ENCODE peak calls at places on chromosomes 12 and 14, in four cellular contexts. Z is K562, Q is GM12878, I is A549. V is an unnamed sample. For H3K4me1, the result is how much of the 10 kb centered on the place peaks cover.

GRCh38 chr12:68176252-68176651 is 16.7 kb upstream of the IFNG start:
- DNase-seq in Z (no peak), Q (no peak), I (no peak), V (no peak)

GRCh38 chr12:62426095-62426488 is 40.5 kb upstream of the MON2 start:
- DNase-seq in Z (no peak), Q (no peak), I (no peak), V (no peak)

GRCh38 chr12:14769462-14769836 is 33.8 kb downstream of the WBP11 start:
- DNase-seq in Z (no peak), Q (no peak), I (peak), V (peak)

GRCh38 chr14:70888681-70889175 is 18.5 kb upstream of the PCNX1 start:
- DNase-seq in Z (no peak), Q (no peak), I (no peak), V (no peak)

GRCh38 chr14:95133282-95133681 is 24.0 kb downstream of the DICER1 start:
- DNase-seq in Z (no peak), Q (no peak), I (no peak), V (no peak)

GRCh38 chr12:7450667-7451066 is 6.7 kb upstream of the CD163L1 start:
- DNase-seq in Z (no peak), Q (no peak), I (peak), V (peak)

GRCh38 chr12:104792570-104792969 is 165.5 kb downstream of the SLC41A2 start:
- DNase-seq in Z (peak), Q (no peak), I (peak), V (no peak)

GRCh38 chr12:25529738-25530137 is 23.3 kb downstream of the LMNTD1 start:
- DNase-seq in Z (no peak), Q (no peak), I (no peak), V (no peak)

GRCh38 chr14:94366146-94366887 is 22.1 kb downstream of the SERPINA1 start:
- DNase-seq in Z (no peak), Q (no peak), I (no peak), V (no peak)

GRCh38 chr14:102485693-102486512 is 23.7 kb downstream of the ANKRD9 start:
- DNase-seq in Z (no peak), Q (no peak), I (no peak), V (no peak)

GRCh38 chr14:75334191-75335051 is 55.8 kb downstream of the FOS start:
- DNase-seq in Z (no peak), Q (peak), I (no peak), V (no peak)

GRCh38 chr14:94381149-94382030 is 7.0 kb downstream of the SERPINA1 start:
- DNase-seq in Z (no peak), Q (no peak), I (no peak), V (no peak)

GRCh38 chr14:56555921-56556570 is 23.6 kb upstream of the TMEM260 start:
- DNase-seq in Z (peak), Q (no peak), I (peak), V (peak)

GRCh38 chr14:65414961-65415589 is 2.5 kb downstream of the FUT8 start:
- DNase-seq in Z (peak), Q (no peak), I (peak), V (peak)

GRCh38 chr12:66693901-66694513 is 15.1 kb upstream of the GRIP1 start:
- DNase-seq in Z (peak), Q (peak), I (peak), V (peak)

GRCh38 chr14:21204167-21205025 is 48.5 kb upstream of the OR5AU1 start:
- DNase-seq in Z (no peak), Q (no peak), I (no peak), V (no peak)

GRCh38 chr12:25130741-25131188 is 64.2 kb downstream of the DNAI7 start:
- DNase-seq in Z (peak), Q (no peak), I (peak), V (peak)

GRCh38 chr14:44945264-44945663 is 16.5 kb downstream of the KLHL28 start:
- DNase-seq in Z (no peak), Q (no peak), I (no peak), V (no peak)

GRCh38 chr12:79444089-79444488 is 246.7 kb downstream of the PAWR start:
- DNase-seq in Z (no peak), Q (no peak), I (no peak), V (no peak)

GRCh38 chr12:110694330-110694891 is 5.5 kb upstream of the HVCN1 start:
- DNase-seq in Z (peak), Q (no peak), I (no peak), V (no peak)

GRCh38 chr14:90624228-90624627 is 192.0 kb downstream of the TTC7B start:
- DNase-seq in Z (peak), Q (no peak), I (peak), V (peak)

GRCh38 chr14:106691601-106692291 is 1165.4 kb downstream of the TMEM121 start:
- DNase-seq in Z (peak), Q (peak), I (peak), V (peak)

GRCh38 chr12:108296933-108297332 is 42.2 kb downstream of the CMKLR1 start:
- DNase-seq in Z (no peak), Q (no peak), I (no peak), V (no peak)

GRCh38 chr14:35355981-35356839 is 48.3 kb downstream of the NFKBIA start:
- DNase-seq in Z (peak), Q (no peak), I (peak), V (peak)

GRCh38 chr12:125280482-125281377 is 215.5 kb downstream of the AACS start:
- DNase-seq in Z (peak), Q (no peak), I (peak), V (no peak)

GRCh38 chr14:22994762-22995275 is 12.5 kb upstream of the AJUBA start:
- DNase-seq in Z (peak), Q (no peak), I (peak), V (peak)

GRCh38 chr12:121391619-121392324 is 8.1 kb upstream of the RNF34 start:
- DNase-seq in Z (peak), Q (peak), I (no peak), V (no peak)

GRCh38 chr14:31286456-31287293 is 79.1 kb upstream of the HECTD1 start:
- DNase-seq in Z (peak), Q (no peak), I (peak), V (peak)

GRCh38 chr12:132219323-132219722 is 75.1 kb downstream of the NOC4L start:
- DNase-seq in Z (no peak), Q (no peak), I (no peak), V (no peak)

GRCh38 chr12:82015623-82016347 is 256.6 kb upstream of the PPFIA2 start:
- DNase-seq in Z (no peak), Q (peak), I (no peak), V (no peak)

GRCh38 chr14:101593411-101594181 is 32.3 kb downstream of the DIO3 start:
- DNase-seq in Z (no peak), Q (no peak), I (no peak), V (no peak)

GRCh38 chr12:80565276-80565675 is 121.2 kb downstream of the PTPRQ start:
- DNase-seq in Z (no peak), Q (no peak), I (no peak), V (no peak)

GRCh38 chr14:23641915-23642588 is 5.9 kb downstream of the DHRS2 start:
- DNase-seq in Z (no peak), Q (no peak), I (no peak), V (peak)

GRCh38 chr12:51893786-51894185 is 5.9 kb downstream of the ANKRD33 start:
- DNase-seq in Z (no peak), Q (no peak), I (no peak), V (no peak)

GRCh38 chr12:51898506-51898905 is 8.8 kb upstream of the ACVRL1 start:
- DNase-seq in Z (no peak), Q (no peak), I (no peak), V (no peak)

GRCh38 chr12:51897181-51897580 is 9.3 kb downstream of the ANKRD33 start:
- DNase-seq in Z (no peak), Q (no peak), I (no peak), V (no peak)

GRCh38 chr12:51895378-51896135 is 7.7 kb downstream of the ANKRD33 start:
- DNase-seq in Z (no peak), Q (no peak), I (no peak), V (no peak)

GRCh38 chr12:51896236-51896635 is 8.3 kb downstream of the ANKRD33 start:
- DNase-seq in Z (no peak), Q (no peak), I (no peak), V (no peak)
- TF ChIP-seq ESRRA in Z (no peak), Q (no peak), I (no peak), V (no peak)

DNA sequence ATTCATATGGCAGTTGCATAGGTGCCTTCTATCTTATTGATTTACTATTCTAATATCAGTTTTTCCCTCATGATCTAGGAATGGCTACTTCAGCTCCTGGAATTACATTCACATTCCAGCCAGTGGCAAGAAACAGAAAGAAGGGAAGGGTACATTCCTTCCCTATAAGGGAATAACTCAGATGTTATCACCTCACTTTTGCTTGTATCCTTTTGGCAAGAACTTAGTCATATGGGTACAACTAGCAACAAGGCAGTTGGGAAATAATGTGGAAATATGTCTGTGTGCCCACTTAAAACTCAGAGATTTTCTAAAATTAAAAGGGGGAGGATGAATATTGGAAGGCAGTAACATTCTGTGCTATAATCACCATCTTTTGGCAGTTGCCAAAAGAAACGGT is 85.5 kb downstream of the MSRB3 start:
- DNase-seq in Z (no peak), Q (no peak), I (no peak), V (no peak)
- TF ChIP-seq HDAC2 in Z (no peak), Q (no peak), I (no peak), V (no peak)

GRCh38 chr12:96399919-96400630 is at the start of gene CDK17:
- DNase-seq in Z (peak), Q (no peak), I (peak), V (peak)
- H3K4me1 ChIP-seq in Z (under half), Q (under half), I (under half), V (under half)

GRCh38 chr12:50252977-50253376 is 30.3 kb downstream of the LIMA1 start:
- DNase-seq in Z (no peak), Q (no peak), I (no peak), V (no peak)

GRCh38 chr12:50256761-50257160 is 26.6 kb downstream of the LIMA1 start:
- DNase-seq in Z (no peak), Q (no peak), I (no peak), V (no peak)

GRCh38 chr12:50258167-50258551 is 25.2 kb downstream of the LIMA1 start:
- DNase-seq in Z (no peak), Q (no peak), I (peak), V (no peak)

GRCh38 chr12:50261654-50262053 is 21.7 kb downstream of the LIMA1 start:
- DNase-seq in Z (peak), Q (no peak), I (no peak), V (no peak)

DNA sequence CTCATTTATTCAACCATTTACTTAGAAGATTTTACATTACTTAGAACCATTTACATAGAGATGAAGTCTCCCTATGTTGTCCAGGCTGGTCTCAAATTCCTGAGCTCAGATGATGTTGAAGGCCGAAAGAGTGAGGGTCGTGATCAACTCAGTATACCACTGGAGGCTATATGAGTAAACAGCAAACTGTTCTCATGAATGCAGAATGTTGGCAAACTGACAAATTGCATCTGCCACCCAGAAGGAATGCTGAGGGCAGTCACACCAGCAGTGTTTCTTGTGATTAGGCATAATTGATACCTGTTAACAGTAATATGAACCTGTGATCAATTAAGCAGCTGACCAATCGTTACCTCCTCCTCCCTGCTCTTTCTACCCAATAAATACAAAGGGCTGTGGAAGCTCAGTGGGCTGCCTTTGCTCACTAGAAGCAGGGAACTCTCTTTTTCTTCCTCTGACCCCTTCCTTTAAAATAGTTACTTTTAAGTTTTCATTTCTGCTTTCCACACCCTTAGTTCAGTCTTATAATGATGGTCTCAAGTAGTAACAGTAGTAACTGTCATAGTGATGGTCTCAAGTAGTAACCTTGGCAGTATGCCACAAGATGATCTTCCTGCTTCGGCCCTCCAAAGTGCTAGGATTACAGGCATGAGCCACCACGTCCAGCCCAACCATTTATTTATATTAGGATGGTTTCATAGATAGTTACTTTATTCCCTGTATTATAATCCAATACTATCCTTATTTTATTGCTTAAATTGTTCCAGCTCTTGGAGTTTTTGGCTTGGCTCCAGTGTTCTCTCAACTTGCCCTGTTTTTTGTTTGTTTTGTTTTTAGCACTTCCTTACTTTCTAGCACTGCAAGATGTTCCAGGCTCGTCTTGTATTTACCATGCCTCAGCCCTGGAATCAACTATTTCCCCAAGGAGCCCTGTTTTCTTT is 25.8 kb downstream of the LIMA1 start:
- DNase-seq in Z (no peak), Q (no peak), I (peak), V (no peak)
- TF ChIP-seq ESRRA in Z (no peak), Q (no peak), I (no peak), V (no peak)

DNA sequence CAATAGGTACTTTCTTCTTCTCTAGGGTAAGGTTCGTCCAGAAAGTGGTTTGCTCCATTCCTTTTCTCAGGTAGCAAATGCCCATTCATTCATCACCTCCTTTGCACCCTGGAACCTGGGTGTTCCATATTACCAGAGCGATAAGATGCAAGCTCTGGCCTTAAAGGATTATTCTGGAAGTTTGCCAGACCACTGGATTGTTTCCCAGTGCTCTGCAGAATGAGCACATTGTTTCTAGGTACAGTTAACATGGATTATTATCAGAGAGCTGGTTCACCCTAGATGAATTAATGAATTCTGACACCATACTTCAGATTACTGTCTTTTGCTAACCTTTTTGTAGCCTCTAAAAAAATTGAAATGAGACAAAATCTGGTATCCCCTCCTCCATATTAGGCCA is 170.9 kb upstream of the BMP4 start:
- DNase-seq in Z (no peak), Q (no peak), I (no peak), V (no peak)
- TF ChIP-seq HDAC2 in Z (no peak), Q (no peak), I (no peak), V (no peak)